ENCODE peak calls at places on chromosomes 12 and 14, in five cellular contexts. V is mesenchymal stem cell, T is neuronal stem cell, N is H1, X is IMR-90. A is an unnamed sample.

GRCh38 chr12:6664902-6665301 is 2.0 kb upstream of the ING4 start:
- DNase-seq in T (no peak), X (no peak), N (no peak), V (no peak), A (no peak)

GRCh38 chr12:46676797-46677520 is 148.8 kb downstream of the SLC38A4 start:
- DNase-seq in T (no peak), N (no peak), V (no peak), X (no peak), A (no peak)

GRCh38 chr12:51749201-51749985 is 99.1 kb downstream of the FIGNL2 start:
- DNase-seq in V (no peak), X (no peak), N (no peak), T (no peak), A (no peak)

GRCh38 chr14:61482348-61483206 is 161.2 kb downstream of the PRKCH start:
- DNase-seq in X (no peak), T (no peak), N (no peak), V (no peak), A (peak)

GRCh38 chr12:53795927-53796326 is 44.1 kb upstream of the CISTR start:
- DNase-seq in X (no peak), N (no peak), T (no peak), V (no peak), A (no peak)

GRCh38 chr14:26548431-26548830 is 49.4 kb downstream of the NOVA1 start:
- DNase-seq in N (no peak), T (no peak), X (no peak), V (no peak), A (no peak)

GRCh38 chr12:113519464-113520191 is 48.0 kb upstream of the LHX5 start:
- DNase-seq in X (no peak), N (no peak), T (peak), V (no peak), A (no peak)

GRCh38 chr12:110249716-110250225 is 31.3 kb upstream of the ATP2A2 start:
- DNase-seq in T (no peak), N (no peak), X (no peak), V (no peak), A (no peak)

GRCh38 chr12:114451657-114452056 is 45.7 kb upstream of the TBX5 start:
- DNase-seq in X (no peak), V (no peak), N (no peak), T (no peak), A (no peak)

GRCh38 chr12:11593013-11593412 is 56.5 kb upstream of the ETV6 start:
- DNase-seq in N (no peak), V (no peak), T (no peak), X (no peak), A (no peak)

GRCh38 chr12:89280833-89281533 is 71.3 kb downstream of the DUSP6 start:
- DNase-seq in T (no peak), V (peak), N (no peak), X (peak), A (no peak)

GRCh38 chr14:24243336-24243836 is 963 bp upstream of the TINF2 start:
- DNase-seq in V (no peak), T (peak), X (no peak), N (no peak), A (peak)

GRCh38 chr14:34971381-34971780 is 11.4 kb upstream of the SRP54 start:
- DNase-seq in N (no peak), T (no peak), X (peak), V (peak), A (no peak)

GRCh38 chr12:51441583-51441982 is 17.0 kb downstream of the SLC4A8 start:
- DNase-seq in T (no peak), X (peak), N (no peak), V (peak), A (no peak)

GRCh38 chr14:55599250-55599879 is 19.4 kb downstream of the KTN1 start:
- DNase-seq in X (no peak), N (no peak), T (no peak), V (no peak), A (no peak)

GRCh38 chr12:76201316-76201715 is 116.8 kb upstream of the NAP1L1 start:
- DNase-seq in N (no peak), T (no peak), X (no peak), V (peak), A (no peak)

GRCh38 chr14:105055736-105056302 is 9.4 kb downstream of the GPR132 start:
- DNase-seq in V (no peak), X (no peak), N (no peak), T (no peak), A (no peak)

GRCh38 chr12:56951582-56952339 is 5.6 kb downstream of the RDH16 start:
- DNase-seq in X (no peak), V (no peak), T (no peak), N (no peak), A (no peak)

GRCh38 chr12:123242083-123242904 is 9.1 kb downstream of the MTRFR start:
- DNase-seq in V (no peak), T (no peak), N (no peak), X (peak), A (no peak)

GRCh38 chr14:91116913-91117588 is 3.2 kb downstream of the DGLUCY start:
- DNase-seq in N (no peak), V (no peak), X (no peak), T (no peak), A (peak)

GRCh38 chr14:91112172-91112571 is 1.7 kb upstream of the DGLUCY start:
- DNase-seq in N (no peak), T (no peak), X (no peak), V (no peak), A (no peak)

GRCh38 chr14:91115986-91116385 is 2.1 kb downstream of the DGLUCY start:
- DNase-seq in N (no peak), X (peak), V (peak), T (no peak), A (no peak)

GRCh38 chr14:91113829-91114078 is at the start of gene DGLUCY:
- DNase-seq in N (no peak), T (no peak), X (peak), V (peak), A (no peak)

GRCh38 chr14:91114079-91115065 is 499 bp downstream of the DGLUCY start:
- DNase-seq in N (peak), X (peak), T (peak), V (peak), A (peak)
- H2BK15ac ChIP-seq in N (no peak), X (peak), T (no peak), V (peak), A (no peak)

GRCh38 chr12:117202556-117202955 is 12.3 kb upstream of the FBXO21 start:
- DNase-seq in X (no peak), T (no peak), N (no peak), V (no peak), A (no peak)
- H3K4me3 ChIP-seq in X (no peak), T (no peak), N (no peak), V (no peak), A (no peak)

GRCh38 chr14:75216427-75217006 is 40.1 kb upstream of the TMED10 start:
- DNase-seq in X (no peak), T (no peak), N (no peak), V (no peak), A (no peak)

GRCh38 chr14:75215520-75215919 is 39.1 kb upstream of the TMED10 start:
- DNase-seq in T (no peak), X (no peak), N (no peak), V (no peak), A (no peak)

GRCh38 chr14:75208843-75209242 is 32.4 kb upstream of the TMED10 start:
- DNase-seq in X (no peak), V (no peak), N (no peak), T (no peak), A (no peak)

GRCh38 chr14:75214558-75214957 is 38.1 kb upstream of the TMED10 start:
- DNase-seq in X (no peak), V (no peak), T (no peak), N (no peak), A (no peak)

DNA sequence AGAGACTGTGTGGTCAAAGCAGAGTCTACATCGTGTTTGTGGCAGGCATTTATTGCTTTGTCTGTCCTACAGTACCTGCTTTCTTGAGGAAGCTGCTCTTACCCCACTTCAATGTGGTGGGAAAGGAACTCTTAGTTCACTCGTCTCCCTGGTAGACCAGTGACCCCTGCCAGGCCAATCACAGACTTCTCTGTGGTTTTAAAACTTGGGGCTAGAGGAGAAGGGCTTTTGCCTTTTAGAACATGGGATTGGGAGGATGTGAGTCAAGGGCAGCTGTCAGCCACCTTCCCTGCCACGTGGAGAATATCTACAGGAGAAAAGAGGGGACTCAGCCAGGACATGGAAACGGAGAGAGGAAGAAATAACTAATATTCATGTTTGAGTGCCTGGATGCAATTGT is 36.8 kb upstream of the TMED10 start:
- DNase-seq in N (no peak), V (no peak), T (no peak), X (peak), A (no peak)
- H2BK15ac ChIP-seq in N (no peak), V (no peak), T (no peak), X (no peak), A (no peak)

GRCh38 chr12:106134294-106134949 is 4.3 kb downstream of the NUAK1 start:
- DNase-seq in V (no peak), X (no peak), N (no peak), T (no peak), A (no peak)

GRCh38 chr12:106136263-106136662 is 2.5 kb downstream of the NUAK1 start:
- DNase-seq in N (peak), X (peak), V (peak), T (peak), A (peak)

GRCh38 chr12:106135075-106135474 is 3.7 kb downstream of the NUAK1 start:
- DNase-seq in V (no peak), N (no peak), X (peak), T (no peak), A (no peak)

GRCh38 chr12:106137456-106138278 is 1.1 kb downstream of the NUAK1 start:
- DNase-seq in T (no peak), X (peak), N (no peak), V (peak), A (no peak)

GRCh38 chr12:106135781-106136180 is 3.0 kb downstream of the NUAK1 start:
- DNase-seq in N (no peak), T (no peak), X (peak), V (peak), A (no peak)
- H3K4me3 ChIP-seq in N (no peak), T (peak), X (peak), V (no peak), A (no peak)

A was measured in mesendoderm.